ENCODE peak calls at places on chromosomes 6 and 20, in seven cellular contexts. F, N, P, R, M, Z and A are unnamed samples.

GRCh38 chr6:28618889-28619555 is 93.3 kb downstream of the GPX5 start:
- DNase-seq in M (no peak), F (no peak), N (no peak), R (peak), P (no peak), Z (no peak), A (no peak)

GRCh38 chr20:4592316-4593148 is 129.2 kb upstream of the PRND start:
- DNase-seq in F (peak), Z (peak), R (peak), M (no peak), N (peak), P (peak), A (peak)

GRCh38 chr20:18831830-18832229 is 18.2 kb downstream of the SCP2D1 start:
- DNase-seq in P (no peak), N (no peak), M (no peak), F (peak), R (no peak), Z (no peak), A (no peak)

GRCh38 chr6:90859612-90860011 is 272.7 kb upstream of the MAP3K7 start:
- DNase-seq in Z (no peak), F (no peak), M (no peak), P (no peak), R (peak), N (no peak), A (no peak)

GRCh38 chr6:95723638-95724037 is 146.3 kb downstream of the MANEA start:
- DNase-seq in M (no peak), R (no peak), Z (no peak), P (peak), F (no peak), N (no peak), A (no peak)

GRCh38 chr6:81093046-81093445 is 659.4 kb downstream of the TENT5A start:
- DNase-seq in Z (no peak), M (no peak), N (no peak), R (no peak), F (no peak), P (no peak), A (no peak)

GRCh38 chr20:24959591-24960301 is 10.7 kb downstream of the CST7 start:
- DNase-seq in Z (no peak), P (no peak), N (no peak), R (no peak), M (no peak), F (no peak), A (no peak)

GRCh38 chr6:13421425-13422057 is 65.9 kb downstream of the GFOD1 start:
- DNase-seq in R (no peak), N (no peak), M (no peak), F (no peak), Z (no peak), P (no peak), A (no peak)

GRCh38 chr20:15706719-15707118 is 866.5 kb downstream of the KIF16B start:
- DNase-seq in M (peak), P (no peak), F (peak), N (no peak), Z (no peak), R (no peak), A (no peak)

GRCh38 chr20:56003966-56004365 is 1.4 kb downstream of the CBLN4 start:
- DNase-seq in F (no peak), R (peak), N (no peak), M (no peak), Z (no peak), P (no peak), A (no peak)

GRCh38 chr6:39724787-39725631 is at the start of gene KIF6:
- DNase-seq in N (peak), Z (peak), P (peak), F (peak), M (peak), R (peak), A (peak)

GRCh38 chr6:135540207-135540877 is 42.8 kb upstream of the AHI1 start:
- DNase-seq in F (peak), P (no peak), M (peak), N (no peak), R (no peak), Z (no peak), A (no peak)

GRCh38 chr20:41011551-41012067 is 17.0 kb upstream of the TOP1 start:
- DNase-seq in M (no peak), R (no peak), P (no peak), F (no peak), N (no peak), Z (no peak), A (no peak)

GRCh38 chr6:7543761-7544424 is 2.4 kb downstream of the DSP start:
- DNase-seq in F (no peak), P (no peak), N (no peak), R (no peak), M (no peak), Z (no peak), A (no peak)

GRCh38 chr6:112477125-112477524 is 130.0 kb downstream of the RFPL4B start:
- DNase-seq in F (no peak), Z (no peak), P (no peak), M (no peak), N (no peak), R (no peak), A (no peak)

GRCh38 chr6:123715243-123715863 is 78.6 kb upstream of the TRDN start:
- DNase-seq in P (peak), R (no peak), M (no peak), N (no peak), Z (peak), F (peak), A (peak)